ENCODE peak calls at places on chromosomes 7 and 10, in nine cellular contexts. One of them, this sample, is unnamed.

GRCh38 chr10:33391611-33392010 is 57.1 kb upstream of the NRP1 start:
- DNase-seq in iPS-NIHi11: no peak
- DNase-seq in transverse colon: no peak
- DNase-seq in GM12865: no peak
- DNase-seq in HT1080: no peak
- DNase-seq in tibial artery: no peak
- DNase-seq in NCI-H460: no peak
- DNase-seq in activated naive CD4-positive, alpha-beta T cell treated with Interleukin-2 at 50 U/mL for 16 hours: no peak
- DNase-seq in ELR: no peak
- DNase-seq in this sample: no peak

GRCh38 chr7:22432203-22432718 is 67.7 kb downstream of the STEAP1B start:
- DNase-seq in iPS-NIHi11: no peak
- DNase-seq in transverse colon: no peak
- DNase-seq in GM12865: no peak
- DNase-seq in HT1080: no peak
- DNase-seq in tibial artery: no peak
- DNase-seq in NCI-H460: no peak
- DNase-seq in activated naive CD4-positive, alpha-beta T cell treated with Interleukin-2 at 50 U/mL for 16 hours: no peak
- DNase-seq in ELR: no peak
- DNase-seq in this sample: no peak

GRCh38 chr7:131329176-131329570 is 1.5 kb downstream of the MKLN1 start:
- DNase-seq in iPS-NIHi11: no peak
- DNase-seq in transverse colon: no peak
- DNase-seq in GM12865: no peak
- DNase-seq in HT1080: no peak
- DNase-seq in tibial artery: no peak
- DNase-seq in NCI-H460: no peak
- DNase-seq in activated naive CD4-positive, alpha-beta T cell treated with Interleukin-2 at 50 U/mL for 16 hours: no peak
- DNase-seq in ELR: peak
- DNase-seq in this sample: no peak

GRCh38 chr7:137774793-137775201 is 72.0 kb downstream of the DGKI start:
- DNase-seq in iPS-NIHi11: no peak
- DNase-seq in transverse colon: no peak
- DNase-seq in GM12865: peak
- DNase-seq in HT1080: peak
- DNase-seq in tibial artery: no peak
- DNase-seq in NCI-H460: no peak
- DNase-seq in activated naive CD4-positive, alpha-beta T cell treated with Interleukin-2 at 50 U/mL for 16 hours: no peak
- DNase-seq in ELR: peak
- DNase-seq in this sample: no peak

GRCh38 chr7:100708395-100708794 is 2.5 kb downstream of the POP7 start:
- DNase-seq in iPS-NIHi11: no peak
- DNase-seq in transverse colon: no peak
- DNase-seq in GM12865: no peak
- DNase-seq in HT1080: no peak
- DNase-seq in tibial artery: no peak
- DNase-seq in NCI-H460: no peak
- DNase-seq in activated naive CD4-positive, alpha-beta T cell treated with Interleukin-2 at 50 U/mL for 16 hours: no peak
- DNase-seq in ELR: no peak
- DNase-seq in this sample: no peak

GRCh38 chr7:106110885-106111670 is 1.0 kb downstream of the SYPL1 start:
- DNase-seq in iPS-NIHi11: no peak
- DNase-seq in transverse colon: no peak
- DNase-seq in GM12865: peak
- DNase-seq in HT1080: peak
- DNase-seq in tibial artery: no peak
- DNase-seq in NCI-H460: no peak
- DNase-seq in activated naive CD4-positive, alpha-beta T cell treated with Interleukin-2 at 50 U/mL for 16 hours: no peak
- DNase-seq in ELR: no peak
- DNase-seq in this sample: no peak

GRCh38 chr7:30019960-30020359 is 6.5 kb downstream of the FKBP14 start:
- DNase-seq in iPS-NIHi11: no peak
- DNase-seq in transverse colon: no peak
- DNase-seq in GM12865: no peak
- DNase-seq in HT1080: no peak
- DNase-seq in tibial artery: no peak
- DNase-seq in NCI-H460: no peak
- DNase-seq in activated naive CD4-positive, alpha-beta T cell treated with Interleukin-2 at 50 U/mL for 16 hours: no peak
- DNase-seq in ELR: peak
- DNase-seq in this sample: no peak

GRCh38 chr7:21550821-21551531 is 8.1 kb downstream of the DNAH11 start:
- DNase-seq in iPS-NIHi11: peak
- DNase-seq in transverse colon: no peak
- DNase-seq in GM12865: no peak
- DNase-seq in HT1080: no peak
- DNase-seq in tibial artery: no peak
- DNase-seq in NCI-H460: no peak
- DNase-seq in activated naive CD4-positive, alpha-beta T cell treated with Interleukin-2 at 50 U/mL for 16 hours: no peak
- DNase-seq in ELR: no peak
- DNase-seq in this sample: no peak

GRCh38 chr7:36945612-36946400 is 221.5 kb upstream of the AOAH start:
- DNase-seq in iPS-NIHi11: no peak
- DNase-seq in transverse colon: peak
- DNase-seq in GM12865: no peak
- DNase-seq in HT1080: no peak
- DNase-seq in tibial artery: no peak
- DNase-seq in NCI-H460: no peak
- DNase-seq in activated naive CD4-positive, alpha-beta T cell treated with Interleukin-2 at 50 U/mL for 16 hours: no peak
- DNase-seq in ELR: no peak
- DNase-seq in this sample: no peak

GRCh38 chr10:61905446-61905725 is 3.9 kb downstream of the ARID5B start:
- DNase-seq in iPS-NIHi11: no peak
- DNase-seq in transverse colon: no peak
- DNase-seq in GM12865: no peak
- DNase-seq in HT1080: no peak
- DNase-seq in tibial artery: no peak
- DNase-seq in NCI-H460: no peak
- DNase-seq in activated naive CD4-positive, alpha-beta T cell treated with Interleukin-2 at 50 U/mL for 16 hours: no peak
- DNase-seq in ELR: no peak
- DNase-seq in this sample: no peak

GRCh38 chr7:131238260-131238940 is 89.3 kb upstream of the MKLN1 start:
- DNase-seq in iPS-NIHi11: no peak
- DNase-seq in transverse colon: no peak
- DNase-seq in GM12865: no peak
- DNase-seq in HT1080: peak
- DNase-seq in tibial artery: no peak
- DNase-seq in NCI-H460: no peak
- DNase-seq in activated naive CD4-positive, alpha-beta T cell treated with Interleukin-2 at 50 U/mL for 16 hours: no peak
- DNase-seq in ELR: peak
- DNase-seq in this sample: no peak

GRCh38 chr10:113552014-113552413 is 839 bp upstream of the HABP2 start:
- DNase-seq in iPS-NIHi11: no peak
- DNase-seq in transverse colon: no peak
- DNase-seq in GM12865: no peak
- DNase-seq in HT1080: no peak
- DNase-seq in tibial artery: no peak
- DNase-seq in NCI-H460: no peak
- DNase-seq in activated naive CD4-positive, alpha-beta T cell treated with Interleukin-2 at 50 U/mL for 16 hours: no peak
- DNase-seq in ELR: no peak
- DNase-seq in this sample: no peak

GRCh38 chr7:158402471-158402870 is 185.2 kb downstream of the PTPRN2 start:
- DNase-seq in iPS-NIHi11: no peak
- DNase-seq in transverse colon: no peak
- DNase-seq in GM12865: no peak
- DNase-seq in HT1080: no peak
- DNase-seq in tibial artery: no peak
- DNase-seq in NCI-H460: no peak
- DNase-seq in activated naive CD4-positive, alpha-beta T cell treated with Interleukin-2 at 50 U/mL for 16 hours: no peak
- DNase-seq in ELR: no peak
- DNase-seq in this sample: no peak

GRCh38 chr7:8133955-8134733 is 127.8 kb downstream of the ICA1 start:
- DNase-seq in iPS-NIHi11: no peak
- DNase-seq in transverse colon: no peak
- DNase-seq in GM12865: peak
- DNase-seq in HT1080: peak
- DNase-seq in tibial artery: no peak
- DNase-seq in NCI-H460: no peak
- DNase-seq in activated naive CD4-positive, alpha-beta T cell treated with Interleukin-2 at 50 U/mL for 16 hours: peak
- DNase-seq in ELR: no peak
- DNase-seq in this sample: no peak

GRCh38 chr10:124646483-124647352 is 97.5 kb downstream of the FAM53B start:
- DNase-seq in iPS-NIHi11: no peak
- DNase-seq in transverse colon: peak
- DNase-seq in GM12865: no peak
- DNase-seq in HT1080: peak
- DNase-seq in tibial artery: peak
- DNase-seq in NCI-H460: no peak
- DNase-seq in activated naive CD4-positive, alpha-beta T cell treated with Interleukin-2 at 50 U/mL for 16 hours: no peak
- DNase-seq in ELR: peak
- DNase-seq in this sample: no peak

GRCh38 chr7:96996111-96996936 is 9.0 kb upstream of the DLX6 start:
- DNase-seq in iPS-NIHi11: no peak
- DNase-seq in transverse colon: no peak
- DNase-seq in GM12865: no peak
- DNase-seq in HT1080: no peak
- DNase-seq in tibial artery: no peak
- DNase-seq in NCI-H460: no peak
- DNase-seq in activated naive CD4-positive, alpha-beta T cell treated with Interleukin-2 at 50 U/mL for 16 hours: no peak
- DNase-seq in ELR: no peak
- DNase-seq in this sample: no peak

GRCh38 chr7:85160223-85160622 is 26.6 kb downstream of the SEMA3D start:
- DNase-seq in iPS-NIHi11: no peak
- DNase-seq in transverse colon: no peak
- DNase-seq in GM12865: peak
- DNase-seq in HT1080: peak
- DNase-seq in tibial artery: no peak
- DNase-seq in NCI-H460: peak
- DNase-seq in activated naive CD4-positive, alpha-beta T cell treated with Interleukin-2 at 50 U/mL for 16 hours: no peak
- DNase-seq in ELR: peak
- DNase-seq in this sample: no peak

This sample was measured in central memory CD8-positive, alpha-beta T cell.